ENCODE peak calls at places on chromosomes 11 and 22, in ten cellular contexts. One of them, this sample, is unnamed.

GRCh38 chr11:77250881-77251640 is 50.4 kb downstream of the GDPD4 start:
- DNase-seq in brain microvascular endothelial cell: peak; percentile 7
- DNase-seq in GF-D8: no peak
- DNase-seq in AG20443: no peak
- DNase-seq in D341Med: no peak
- DNase-seq in stimulated activated CD4-positive, alpha-beta T cell treated with anti-CD3 and anti-CD28 coated beads, Interleukin-15, amount 100 ng/mL, for 48 hours: no peak
- DNase-seq in AG04449: no peak
- DNase-seq in iPS DF 6.9: no peak
- DNase-seq in pons: no peak
- DNase-seq in activated T-helper 2 cell treated with anti-CD3 and anti-CD28 coated beads, Interferon-gamma antibody, Interleukin-2, Interleukin-4, amounts not matched to agents 10 μg/mL and 5 μg/mL and 100 μg/mL, durations not matched to agents 14 hours and 24 hours and 36 hours: no peak
- DNase-seq in this sample: no peak

GRCh38 chr11:3204141-3205015 is 14.2 kb downstream of the MRGPRG start:
- DNase-seq in D341Med: no peak
- DNase-seq in pons: no peak
- DNase-seq in AG20443: no peak
- DNase-seq in brain microvascular endothelial cell: no peak
- DNase-seq in iPS DF 6.9: no peak
- DNase-seq in GF-D8: no peak
- DNase-seq in stimulated activated CD4-positive, alpha-beta T cell treated with anti-CD3 and anti-CD28 coated beads, Interleukin-15, amount 100 ng/mL, for 48 hours: no peak
- DNase-seq in activated T-helper 2 cell treated with anti-CD3 and anti-CD28 coated beads, Interferon-gamma antibody, Interleukin-2, Interleukin-4, amounts not matched to agents 10 μg/mL and 5 μg/mL and 100 μg/mL, durations not matched to agents 14 hours and 24 hours and 36 hours: no peak
- DNase-seq in AG04449: no peak
- DNase-seq in this sample: no peak

GRCh38 chr11:84800755-84801346 is 826.3 kb downstream of the DLG2 start:
- DNase-seq in iPS DF 6.9: no peak
- DNase-seq in stimulated activated CD4-positive, alpha-beta T cell treated with anti-CD3 and anti-CD28 coated beads, Interleukin-15, amount 100 ng/mL, for 48 hours: no peak
- DNase-seq in activated T-helper 2 cell treated with anti-CD3 and anti-CD28 coated beads, Interferon-gamma antibody, Interleukin-2, Interleukin-4, amounts not matched to agents 10 μg/mL and 5 μg/mL and 100 μg/mL, durations not matched to agents 14 hours and 24 hours and 36 hours: no peak
- DNase-seq in AG04449: peak; percentile 19
- DNase-seq in brain microvascular endothelial cell: peak; percentile 56
- DNase-seq in GF-D8: no peak
- DNase-seq in AG20443: peak; percentile 67
- DNase-seq in pons: peak; percentile 43
- DNase-seq in D341Med: peak; percentile 39
- DNase-seq in this sample: no peak

GRCh38 chr22:48955351-48956311 is 872.0 kb downstream of the BRD1 start:
- DNase-seq in iPS DF 6.9: no peak
- DNase-seq in activated T-helper 2 cell treated with anti-CD3 and anti-CD28 coated beads, Interferon-gamma antibody, Interleukin-2, Interleukin-4, amounts not matched to agents 10 μg/mL and 5 μg/mL and 100 μg/mL, durations not matched to agents 14 hours and 24 hours and 36 hours: no peak
- DNase-seq in pons: no peak
- DNase-seq in GF-D8: no peak
- DNase-seq in AG20443: no peak
- DNase-seq in D341Med: no peak
- DNase-seq in AG04449: no peak
- DNase-seq in stimulated activated CD4-positive, alpha-beta T cell treated with anti-CD3 and anti-CD28 coated beads, Interleukin-15, amount 100 ng/mL, for 48 hours: no peak
- DNase-seq in brain microvascular endothelial cell: no peak
- DNase-seq in this sample: no peak

GRCh38 chr22:37569009-37569920 is 9.0 kb downstream of the CDC42EP1 start:
- DNase-seq in activated T-helper 2 cell treated with anti-CD3 and anti-CD28 coated beads, Interferon-gamma antibody, Interleukin-2, Interleukin-4, amounts not matched to agents 10 μg/mL and 5 μg/mL and 100 μg/mL, durations not matched to agents 14 hours and 24 hours and 36 hours: no peak
- DNase-seq in AG20443: no peak
- DNase-seq in D341Med: no peak
- DNase-seq in stimulated activated CD4-positive, alpha-beta T cell treated with anti-CD3 and anti-CD28 coated beads, Interleukin-15, amount 100 ng/mL, for 48 hours: no peak
- DNase-seq in brain microvascular endothelial cell: no peak
- DNase-seq in iPS DF 6.9: no peak
- DNase-seq in pons: peak; percentile 91
- DNase-seq in AG04449: no peak
- DNase-seq in GF-D8: no peak
- DNase-seq in this sample: no peak

GRCh38 chr11:104306862-104307474 is 143.0 kb upstream of the PDGFD start:
- DNase-seq in AG20443: no peak
- DNase-seq in activated T-helper 2 cell treated with anti-CD3 and anti-CD28 coated beads, Interferon-gamma antibody, Interleukin-2, Interleukin-4, amounts not matched to agents 10 μg/mL and 5 μg/mL and 100 μg/mL, durations not matched to agents 14 hours and 24 hours and 36 hours: no peak
- DNase-seq in AG04449: no peak
- DNase-seq in GF-D8: no peak
- DNase-seq in stimulated activated CD4-positive, alpha-beta T cell treated with anti-CD3 and anti-CD28 coated beads, Interleukin-15, amount 100 ng/mL, for 48 hours: no peak
- DNase-seq in pons: no peak
- DNase-seq in D341Med: no peak
- DNase-seq in iPS DF 6.9: no peak
- DNase-seq in brain microvascular endothelial cell: no peak
- DNase-seq in this sample: no peak

GRCh38 chr11:131504199-131504949 is 134.0 kb downstream of the NTM start:
- DNase-seq in stimulated activated CD4-positive, alpha-beta T cell treated with anti-CD3 and anti-CD28 coated beads, Interleukin-15, amount 100 ng/mL, for 48 hours: no peak
- DNase-seq in iPS DF 6.9: peak; percentile 58
- DNase-seq in GF-D8: no peak
- DNase-seq in pons: peak; percentile 77
- DNase-seq in AG04449: no peak
- DNase-seq in brain microvascular endothelial cell: no peak
- DNase-seq in D341Med: peak; percentile 86
- DNase-seq in activated T-helper 2 cell treated with anti-CD3 and anti-CD28 coated beads, Interferon-gamma antibody, Interleukin-2, Interleukin-4, amounts not matched to agents 10 μg/mL and 5 μg/mL and 100 μg/mL, durations not matched to agents 14 hours and 24 hours and 36 hours: no peak
- DNase-seq in AG20443: no peak
- DNase-seq in this sample: peak; percentile 75

GRCh38 chr11:76455931-76456330 is 11.1 kb downstream of the EMSY start:
- DNase-seq in stimulated activated CD4-positive, alpha-beta T cell treated with anti-CD3 and anti-CD28 coated beads, Interleukin-15, amount 100 ng/mL, for 48 hours: no peak
- DNase-seq in pons: no peak
- DNase-seq in AG04449: no peak
- DNase-seq in D341Med: no peak
- DNase-seq in GF-D8: no peak
- DNase-seq in AG20443: no peak
- DNase-seq in iPS DF 6.9: no peak
- DNase-seq in activated T-helper 2 cell treated with anti-CD3 and anti-CD28 coated beads, Interferon-gamma antibody, Interleukin-2, Interleukin-4, amounts not matched to agents 10 μg/mL and 5 μg/mL and 100 μg/mL, durations not matched to agents 14 hours and 24 hours and 36 hours: no peak
- DNase-seq in brain microvascular endothelial cell: no peak
- DNase-seq in this sample: no peak

GRCh38 chr11:64713031-64713780 is 9.8 kb downstream of the NRXN2 start:
- DNase-seq in activated T-helper 2 cell treated with anti-CD3 and anti-CD28 coated beads, Interferon-gamma antibody, Interleukin-2, Interleukin-4, amounts not matched to agents 10 μg/mL and 5 μg/mL and 100 μg/mL, durations not matched to agents 14 hours and 24 hours and 36 hours: no peak
- DNase-seq in brain microvascular endothelial cell: no peak
- DNase-seq in iPS DF 6.9: no peak
- DNase-seq in GF-D8: no peak
- DNase-seq in AG20443: peak; percentile 67
- DNase-seq in D341Med: peak; percentile 74
- DNase-seq in AG04449: no peak
- DNase-seq in pons: no peak
- DNase-seq in stimulated activated CD4-positive, alpha-beta T cell treated with anti-CD3 and anti-CD28 coated beads, Interleukin-15, amount 100 ng/mL, for 48 hours: no peak
- DNase-seq in this sample: peak; percentile 72

This sample was measured in WERI-Rb-1.